ENCODE peak calls at places on chromosomes 4 and X, in seven cellular contexts. One of them, this sample, is unnamed.

GRCh38 chrX:22378296-22378695 is 105.6 kb downstream of the CBLL2 start:
- DNase-seq in fibroblast of lung: peak
- DNase-seq in LNCaP clone FGC: no peak
- DNase-seq in fibroblast of mammary gland: peak
- DNase-seq in left ventricle myocardium inferior: no peak
- DNase-seq in spleen: no peak
- DNase-seq in MM.1S: no peak
- DNase-seq in this sample: no peak

GRCh38 chr4:38306482-38307071 is 346.4 kb downstream of the PTTG2 start:
- DNase-seq in fibroblast of lung: no peak
- DNase-seq in LNCaP clone FGC: no peak
- DNase-seq in fibroblast of mammary gland: no peak
- DNase-seq in left ventricle myocardium inferior: no peak
- DNase-seq in spleen: no peak
- DNase-seq in MM.1S: peak
- DNase-seq in this sample: no peak

GRCh38 chrX:46965125-46965758 is 53.0 kb downstream of the JADE3 start:
- DNase-seq in fibroblast of lung: peak
- DNase-seq in LNCaP clone FGC: no peak
- DNase-seq in fibroblast of mammary gland: peak
- DNase-seq in left ventricle myocardium inferior: no peak
- DNase-seq in spleen: no peak
- DNase-seq in MM.1S: no peak
- DNase-seq in this sample: no peak

GRCh38 chr4:125021189-125021588 is 293.6 kb upstream of the FAT4 start:
- DNase-seq in fibroblast of lung: no peak
- DNase-seq in LNCaP clone FGC: no peak
- DNase-seq in fibroblast of mammary gland: no peak
- DNase-seq in left ventricle myocardium inferior: no peak
- DNase-seq in spleen: no peak
- DNase-seq in MM.1S: no peak
- DNase-seq in this sample: no peak

GRCh38 chr4:173777421-173777820 is 247.4 kb upstream of the HAND2 start:
- DNase-seq in fibroblast of lung: no peak
- DNase-seq in LNCaP clone FGC: no peak
- DNase-seq in fibroblast of mammary gland: no peak
- DNase-seq in left ventricle myocardium inferior: no peak
- DNase-seq in spleen: peak
- DNase-seq in MM.1S: no peak
- DNase-seq in this sample: no peak

GRCh38 chrX:122703762-122704161 is 480.3 kb upstream of the GRIA3 start:
- DNase-seq in fibroblast of lung: peak
- DNase-seq in LNCaP clone FGC: no peak
- DNase-seq in fibroblast of mammary gland: peak
- DNase-seq in left ventricle myocardium inferior: no peak
- DNase-seq in spleen: no peak
- DNase-seq in MM.1S: no peak
- DNase-seq in this sample: no peak

GRCh38 chrX:103464071-103464773 is 55.1 kb downstream of the RAB40A start:
- DNase-seq in fibroblast of lung: peak
- DNase-seq in LNCaP clone FGC: no peak
- DNase-seq in fibroblast of mammary gland: peak
- DNase-seq in left ventricle myocardium inferior: no peak
- DNase-seq in spleen: no peak
- DNase-seq in MM.1S: peak
- DNase-seq in this sample: no peak

GRCh38 chr4:156884183-156884582 is 87.4 kb downstream of the PDGFC start:
- DNase-seq in fibroblast of lung: no peak
- DNase-seq in LNCaP clone FGC: no peak
- DNase-seq in fibroblast of mammary gland: peak
- DNase-seq in left ventricle myocardium inferior: no peak
- DNase-seq in spleen: no peak
- DNase-seq in MM.1S: no peak
- DNase-seq in this sample: no peak

GRCh38 chr4:172009461-172009860 is 196.3 kb downstream of the GALNTL6 start:
- DNase-seq in fibroblast of lung: peak
- DNase-seq in LNCaP clone FGC: no peak
- DNase-seq in fibroblast of mammary gland: no peak
- DNase-seq in left ventricle myocardium inferior: no peak
- DNase-seq in spleen: no peak
- DNase-seq in MM.1S: no peak
- DNase-seq in this sample: no peak

GRCh38 chrX:150774798-150775568 is 81.8 kb downstream of the MTMR1 start:
- DNase-seq in fibroblast of lung: no peak
- DNase-seq in LNCaP clone FGC: no peak
- DNase-seq in fibroblast of mammary gland: no peak
- DNase-seq in left ventricle myocardium inferior: no peak
- DNase-seq in spleen: no peak
- DNase-seq in MM.1S: no peak
- DNase-seq in this sample: no peak

GRCh38 chr4:96301727-96302126 is 461.8 kb downstream of the PDHA2 start:
- DNase-seq in fibroblast of lung: no peak
- DNase-seq in LNCaP clone FGC: no peak
- DNase-seq in fibroblast of mammary gland: no peak
- DNase-seq in left ventricle myocardium inferior: no peak
- DNase-seq in spleen: no peak
- DNase-seq in MM.1S: no peak
- DNase-seq in this sample: no peak

GRCh38 chr4:30264465-30264864 is 455.7 kb upstream of the PCDH7 start:
- DNase-seq in fibroblast of lung: no peak
- DNase-seq in LNCaP clone FGC: no peak
- DNase-seq in fibroblast of mammary gland: no peak
- DNase-seq in left ventricle myocardium inferior: no peak
- DNase-seq in spleen: no peak
- DNase-seq in MM.1S: no peak
- DNase-seq in this sample: no peak

GRCh38 chr4:163587867-163588266 is 93.4 kb downstream of the TMA16 start:
- DNase-seq in fibroblast of lung: peak
- DNase-seq in LNCaP clone FGC: no peak
- DNase-seq in fibroblast of mammary gland: no peak
- DNase-seq in left ventricle myocardium inferior: no peak
- DNase-seq in spleen: no peak
- DNase-seq in MM.1S: peak
- DNase-seq in this sample: no peak

GRCh38 chrX:2701600-2701999 is 10.5 kb downstream of the CD99 start:
- DNase-seq in fibroblast of lung: no peak
- DNase-seq in LNCaP clone FGC: no peak
- DNase-seq in fibroblast of mammary gland: no peak
- DNase-seq in left ventricle myocardium inferior: peak
- DNase-seq in spleen: peak
- DNase-seq in MM.1S: peak
- DNase-seq in this sample: no peak

GRCh38 chr4:112766422-112766821 is 129.5 kb downstream of the LARP7 start:
- DNase-seq in fibroblast of lung: peak
- DNase-seq in LNCaP clone FGC: no peak
- DNase-seq in fibroblast of mammary gland: peak
- DNase-seq in left ventricle myocardium inferior: no peak
- DNase-seq in spleen: no peak
- DNase-seq in MM.1S: peak
- DNase-seq in this sample: peak

GRCh38 chr4:175614880-175615279 is 197.2 kb downstream of the GPM6A start:
- DNase-seq in fibroblast of lung: no peak
- DNase-seq in LNCaP clone FGC: no peak
- DNase-seq in fibroblast of mammary gland: no peak
- DNase-seq in left ventricle myocardium inferior: no peak
- DNase-seq in spleen: no peak
- DNase-seq in MM.1S: no peak
- DNase-seq in this sample: no peak

GRCh38 chrX:20128678-20129077 is 12.0 kb upstream of the MAP7D2 start:
- DNase-seq in fibroblast of lung: no peak
- DNase-seq in LNCaP clone FGC: no peak
- DNase-seq in fibroblast of mammary gland: peak
- DNase-seq in left ventricle myocardium inferior: no peak
- DNase-seq in spleen: no peak
- DNase-seq in MM.1S: no peak
- DNase-seq in this sample: no peak

GRCh38 chr4:71456841-71457240 is 118.0 kb downstream of the SLC4A4 start:
- DNase-seq in fibroblast of lung: peak
- DNase-seq in LNCaP clone FGC: no peak
- DNase-seq in fibroblast of mammary gland: peak
- DNase-seq in left ventricle myocardium inferior: no peak
- DNase-seq in spleen: no peak
- DNase-seq in MM.1S: no peak
- DNase-seq in this sample: peak

GRCh38 chrX:41300758-41301437 is 33.1 kb upstream of the DDX3X start:
- DNase-seq in fibroblast of lung: peak
- DNase-seq in LNCaP clone FGC: no peak
- DNase-seq in fibroblast of mammary gland: peak
- DNase-seq in left ventricle myocardium inferior: no peak
- DNase-seq in spleen: no peak
- DNase-seq in MM.1S: no peak
- DNase-seq in this sample: no peak

GRCh38 chr4:75016472-75016871 is 83.6 kb downstream of the PARM1 start:
- DNase-seq in fibroblast of lung: no peak
- DNase-seq in LNCaP clone FGC: no peak
- DNase-seq in fibroblast of mammary gland: no peak
- DNase-seq in left ventricle myocardium inferior: no peak
- DNase-seq in spleen: no peak
- DNase-seq in MM.1S: no peak
- DNase-seq in this sample: no peak

GRCh38 chr4:155187989-155188388 is 20.4 kb upstream of the NPY2R start:
- DNase-seq in fibroblast of lung: no peak
- DNase-seq in LNCaP clone FGC: no peak
- DNase-seq in fibroblast of mammary gland: no peak
- DNase-seq in left ventricle myocardium inferior: no peak
- DNase-seq in spleen: no peak
- DNase-seq in MM.1S: no peak
- DNase-seq in this sample: no peak

GRCh38 chr4:107721436-107722090 is 1.5 kb upstream of the PAPSS1 start:
- DNase-seq in fibroblast of lung: no peak
- DNase-seq in LNCaP clone FGC: no peak
- DNase-seq in fibroblast of mammary gland: no peak
- DNase-seq in left ventricle myocardium inferior: no peak
- DNase-seq in spleen: peak
- DNase-seq in MM.1S: peak
- DNase-seq in this sample: no peak

GRCh38 chr4:47381172-47381571 is 82.3 kb downstream of the COMMD8 start:
- DNase-seq in fibroblast of lung: no peak
- DNase-seq in LNCaP clone FGC: no peak
- DNase-seq in fibroblast of mammary gland: no peak
- DNase-seq in left ventricle myocardium inferior: no peak
- DNase-seq in spleen: no peak
- DNase-seq in MM.1S: no peak
- DNase-seq in this sample: no peak

DNA sequence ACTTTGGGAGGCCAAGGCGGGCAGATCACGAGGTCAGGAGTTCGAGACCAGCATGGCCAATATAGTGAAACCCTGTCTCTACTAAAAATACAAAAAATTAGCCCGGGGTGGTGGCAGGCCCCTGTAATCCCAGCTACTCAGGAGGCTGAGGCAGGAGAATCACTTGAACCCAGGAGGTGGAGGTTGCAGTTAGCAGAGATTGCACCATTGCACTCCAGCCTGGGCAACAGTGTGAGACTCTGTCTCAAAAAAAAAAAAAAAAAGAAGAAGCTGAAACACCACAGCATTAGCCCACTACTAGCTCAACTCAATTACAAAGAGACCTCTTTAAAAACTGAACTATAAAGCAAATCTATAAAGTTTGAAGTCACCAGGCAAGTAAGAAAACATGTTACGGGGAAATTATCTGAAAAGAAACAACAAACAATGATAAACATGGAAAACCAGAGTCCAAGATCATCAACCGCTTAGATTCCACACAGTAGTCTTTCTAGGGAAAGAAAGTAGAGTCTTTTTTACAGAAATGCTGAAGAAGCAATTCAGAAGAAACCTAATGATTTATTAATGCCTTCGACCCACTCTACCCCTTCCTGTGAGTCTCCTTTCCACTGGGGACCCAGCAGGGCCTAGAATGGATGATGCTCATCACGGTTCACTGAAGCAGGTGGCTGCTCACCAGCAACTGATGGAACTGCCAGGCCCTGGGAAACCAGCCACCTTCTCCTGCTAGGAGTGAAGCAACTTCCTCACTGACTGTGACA is 6.6 kb downstream of the SAT1 start:
- DNase-seq in fibroblast of lung: no peak
- DNase-seq in LNCaP clone FGC: no peak
- DNase-seq in fibroblast of mammary gland: no peak
- DNase-seq in left ventricle myocardium inferior: no peak
- DNase-seq in spleen: no peak
- DNase-seq in MM.1S: no peak
- DNase-seq in this sample: no peak
- TF ChIP-seq CTCF in fibroblast of lung: no peak
- TF ChIP-seq CTCF in LNCaP clone FGC: no peak
- TF ChIP-seq CTCF in fibroblast of mammary gland: no peak
- TF ChIP-seq CTCF in left ventricle myocardium inferior: no peak
- TF ChIP-seq CTCF in spleen: no peak
- TF ChIP-seq CTCF in MM.1S: no peak
- TF ChIP-seq CTCF in this sample: no peak

GRCh38 chrX:49308604-49309269 is 5.3 kb downstream of the GAGE10 start:
- DNase-seq in fibroblast of lung: no peak
- DNase-seq in LNCaP clone FGC: no peak
- DNase-seq in fibroblast of mammary gland: peak
- DNase-seq in left ventricle myocardium inferior: peak
- DNase-seq in spleen: peak
- DNase-seq in MM.1S: no peak
- DNase-seq in this sample: no peak
- H3K4me3 ChIP-seq in fibroblast of lung: no peak
- H3K4me3 ChIP-seq in LNCaP clone FGC: no peak
- H3K4me3 ChIP-seq in fibroblast of mammary gland: peak
- H3K4me3 ChIP-seq in left ventricle myocardium inferior: peak
- H3K4me3 ChIP-seq in spleen: peak
- H3K4me3 ChIP-seq in MM.1S: no peak
- H3K4me3 ChIP-seq in this sample: peak

DNA sequence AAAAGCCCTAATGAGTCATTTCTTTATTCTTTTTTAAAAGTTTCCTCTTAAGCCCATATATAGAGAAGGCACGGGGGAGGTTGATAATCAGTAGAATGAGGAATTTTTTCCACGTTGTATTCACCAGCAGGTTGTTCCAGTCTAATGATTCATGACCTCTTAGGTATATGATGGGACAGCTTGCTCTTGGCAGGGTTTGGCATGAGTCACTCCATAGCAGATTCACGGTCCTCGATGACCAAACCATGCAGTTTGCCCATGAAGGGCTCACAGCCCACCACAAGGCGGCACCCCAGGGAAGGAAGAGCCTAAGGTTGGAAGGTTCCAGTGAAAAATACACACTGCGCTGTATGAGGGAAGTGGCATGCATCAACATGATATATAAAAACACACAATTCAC is 623.8 kb upstream of the DIPK2B start:
- DNase-seq in fibroblast of lung: peak
- DNase-seq in LNCaP clone FGC: no peak
- DNase-seq in fibroblast of mammary gland: peak
- DNase-seq in left ventricle myocardium inferior: no peak
- DNase-seq in spleen: no peak
- DNase-seq in MM.1S: no peak
- DNase-seq in this sample: peak
- TF ChIP-seq CTCF in fibroblast of lung: peak
- TF ChIP-seq CTCF in LNCaP clone FGC: peak
- TF ChIP-seq CTCF in fibroblast of mammary gland: peak
- TF ChIP-seq CTCF in left ventricle myocardium inferior: no peak
- TF ChIP-seq CTCF in spleen: no peak
- TF ChIP-seq CTCF in MM.1S: no peak
- TF ChIP-seq CTCF in this sample: peak

DNA sequence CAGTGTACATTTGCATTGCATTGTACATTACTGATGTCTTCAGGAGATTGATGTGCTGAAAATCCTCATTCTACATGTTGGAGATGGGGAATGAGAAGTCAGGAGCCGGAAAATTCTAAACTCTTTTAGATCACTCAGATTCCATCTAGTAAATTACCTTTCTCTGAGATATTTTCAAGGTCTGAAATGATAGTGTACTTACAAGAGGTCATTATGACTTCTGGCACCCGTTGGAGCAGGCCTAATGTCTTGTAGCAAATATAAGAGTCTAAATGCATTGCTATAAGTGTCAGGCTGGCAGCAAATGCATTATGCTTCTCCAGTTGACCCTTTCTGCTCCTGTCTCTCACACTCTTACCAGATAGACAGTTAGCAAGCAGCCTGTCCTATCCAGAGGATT is 692.8 kb downstream of the GRID2 start:
- DNase-seq in fibroblast of lung: no peak
- DNase-seq in LNCaP clone FGC: no peak
- DNase-seq in fibroblast of mammary gland: no peak
- DNase-seq in left ventricle myocardium inferior: no peak
- DNase-seq in spleen: no peak
- DNase-seq in MM.1S: no peak
- DNase-seq in this sample: no peak
- H3K4me3 ChIP-seq in fibroblast of lung: no peak
- H3K4me3 ChIP-seq in LNCaP clone FGC: no peak
- H3K4me3 ChIP-seq in fibroblast of mammary gland: no peak
- H3K4me3 ChIP-seq in left ventricle myocardium inferior: no peak
- H3K4me3 ChIP-seq in spleen: no peak
- H3K4me3 ChIP-seq in MM.1S: no peak
- H3K4me3 ChIP-seq in this sample: no peak